ENCODE peak calls at places on chromosomes 7 and 10, in five cellular contexts. D is A549; F is heart right ventricle; X is heart left ventricle; K is naive thymus-derived CD4-positive, alpha-beta T cell. L is an unnamed sample. For H3K4me1, the result is how much of the 10 kb centered on the place peaks cover.

GRCh38 chr10:93542358-93542791 is 24.1 kb upstream of the FFAR4 start:
- DNase-seq in X (peak), K (no peak), D (no peak), F (peak), L (peak)

GRCh38 chr7:33612434-33612833 is 292.9 kb upstream of the BMPER start:
- DNase-seq in D (no peak), F (no peak), K (no peak), X (no peak), L (no peak)

GRCh38 chr7:1842321-1843221 is 172.5 kb downstream of the ELFN1 start:
- DNase-seq in F (no peak), K (no peak), D (no peak), X (peak), L (peak)

GRCh38 chr7:46411236-46411635 is 490.2 kb upstream of the IGFBP3 start:
- DNase-seq in K (no peak), X (no peak), D (no peak), F (no peak), L (no peak)

GRCh38 chr7:1397491-1398327 is 61.6 kb downstream of the MICALL2 start:
- DNase-seq in K (no peak), X (no peak), F (no peak), D (no peak), L (no peak)

GRCh38 chr10:132742837-132743194 is 43.1 kb downstream of the NKX6-2 start:
- DNase-seq in F (no peak), K (no peak), D (no peak), X (no peak), L (no peak)

GRCh38 chr7:40761757-40762342 is 627.0 kb downstream of the SUGCT start:
- DNase-seq in F (no peak), X (no peak), K (no peak), D (no peak), L (peak)

GRCh38 chr10:31034041-31034918 is 2.6 kb upstream of the ZNF438 start:
- DNase-seq in X (no peak), D (no peak), K (no peak), F (no peak), L (no peak)

GRCh38 chr7:139901840-139902370 is 72.8 kb downstream of the TBXAS1 start:
- DNase-seq in K (no peak), X (no peak), F (no peak), D (no peak), L (no peak)

GRCh38 chr7:78493383-78493782 is 694.8 kb downstream of the PHTF2 start:
- DNase-seq in D (no peak), X (no peak), F (no peak), K (no peak), L (no peak)

GRCh38 chr10:34744590-34744989 is 70.5 kb downstream of the PARD3 start:
- DNase-seq in F (no peak), D (no peak), X (no peak), K (no peak), L (no peak)

GRCh38 chr10:21437770-21438382 is 87.6 kb downstream of the SKIDA1 start:
- DNase-seq in D (no peak), X (no peak), F (no peak), K (no peak), L (no peak)

GRCh38 chr7:66099551-66100407 is 14.9 kb upstream of the CRCP start:
- DNase-seq in D (peak), X (peak), K (no peak), F (peak), L (peak)

GRCh38 chr7:100353685-100354330 is 4.1 kb upstream of the PILRB start:
- DNase-seq in D (no peak), K (no peak), X (no peak), F (no peak), L (no peak)

GRCh38 chr7:69067397-69067796 is 530.9 kb upstream of the AUTS2 start:
- DNase-seq in F (no peak), X (no peak), K (no peak), D (no peak), L (peak)

GRCh38 chr7:83732305-83732704 is 83.4 kb upstream of the SEMA3E start:
- DNase-seq in F (no peak), K (no peak), D (no peak), X (no peak), L (no peak)

GRCh38 chr7:29189743-29190201 is 4.8 kb upstream of the CHN2 start:
- DNase-seq in X (peak), F (peak), D (peak), K (peak), L (peak)

GRCh38 chr7:40137563-40137962 is 2.8 kb downstream of the SUGCT start:
- DNase-seq in X (no peak), F (no peak), K (no peak), D (no peak), L (no peak)

GRCh38 chr7:18590744-18591340 is 95.3 kb downstream of the HDAC9 start:
- DNase-seq in D (peak), X (no peak), K (no peak), F (no peak), L (no peak)

GRCh38 chr7:105924950-105925349 is 38.1 kb upstream of the CDHR3 start:
- DNase-seq in K (no peak), F (no peak), X (no peak), D (no peak), L (no peak)

GRCh38 chr10:97701438-97702064 is 12.0 kb upstream of the MARVELD1 start:
- DNase-seq in D (peak), F (peak), X (no peak), K (no peak), L (peak)

GRCh38 chr10:45817912-45818311 is 29.4 kb downstream of the AGAP4 start:
- DNase-seq in K (no peak), F (no peak), D (no peak), X (no peak), L (no peak)

GRCh38 chr7:42906181-42906580 is 5.7 kb downstream of the C7orf25 start:
- DNase-seq in F (no peak), X (no peak), K (no peak), D (no peak), L (no peak)
- H3K4me1 ChIP-seq in F (under half), X (under half), K (under half), D (under half), L (under half)

GRCh38 chr10:69460576-69461242 is 9.4 kb downstream of the TSPAN15 start:
- DNase-seq in K (no peak), X (no peak), F (no peak), D (no peak), L (no peak)

GRCh38 chr10:69458426-69459100 is 7.3 kb downstream of the TSPAN15 start:
- DNase-seq in X (no peak), F (no peak), K (no peak), D (no peak), L (peak)

GRCh38 chr10:69461327-69462025 is 10.2 kb downstream of the TSPAN15 start:
- DNase-seq in F (peak), K (no peak), X (peak), D (no peak), L (no peak)

GRCh38 chr10:69459101-69459805 is 8.0 kb downstream of the TSPAN15 start:
- DNase-seq in K (no peak), X (no peak), D (no peak), F (no peak), L (no peak)

DNA sequence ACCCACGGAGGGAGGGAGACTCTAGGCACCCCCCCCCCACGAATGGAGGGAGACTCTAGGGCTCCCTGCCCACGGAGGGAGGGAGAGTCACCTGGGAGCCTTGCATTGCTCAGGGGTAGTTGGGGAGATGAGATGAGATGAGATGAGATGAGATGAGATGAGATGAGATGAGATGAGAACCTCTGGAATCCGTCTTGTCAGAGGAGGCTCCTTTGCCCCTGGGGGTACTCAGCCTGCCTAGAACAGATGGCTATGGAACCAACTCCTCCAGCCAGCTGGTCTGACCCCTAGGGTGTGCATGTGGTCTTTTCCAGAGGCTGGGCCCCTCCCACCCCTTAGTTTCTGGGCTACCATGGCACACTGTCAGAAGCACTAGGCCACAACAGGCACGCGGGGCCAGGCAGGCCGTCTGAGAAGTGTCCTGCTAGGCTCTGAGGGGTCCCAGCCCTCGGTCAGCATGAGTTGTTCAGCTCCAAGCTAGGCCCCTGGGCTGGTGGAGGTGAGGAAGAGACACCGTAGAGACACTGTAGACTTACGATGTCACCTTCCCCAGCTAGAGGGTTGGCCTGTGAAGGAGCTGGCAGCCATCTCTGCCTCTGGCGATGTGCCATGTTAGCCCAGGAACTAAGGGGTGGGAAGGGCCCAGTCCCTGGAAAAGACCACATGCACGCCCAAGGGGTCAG is 8.8 kb downstream of the TSPAN15 start:
- DNase-seq in X (no peak), D (no peak), F (no peak), K (no peak), L (peak)
- H3K4me1 ChIP-seq in X (half or more), D (half or more), F (under half), K (under half), L (under half)

GRCh38 chr7:24724451-24725190 is 32.6 kb downstream of the GSDME start:
- DNase-seq in K (no peak), D (no peak), X (no peak), F (no peak), L (no peak)
- H3K4me1 ChIP-seq in K (under half), D (under half), X (under half), F (under half), L (under half)

DNA sequence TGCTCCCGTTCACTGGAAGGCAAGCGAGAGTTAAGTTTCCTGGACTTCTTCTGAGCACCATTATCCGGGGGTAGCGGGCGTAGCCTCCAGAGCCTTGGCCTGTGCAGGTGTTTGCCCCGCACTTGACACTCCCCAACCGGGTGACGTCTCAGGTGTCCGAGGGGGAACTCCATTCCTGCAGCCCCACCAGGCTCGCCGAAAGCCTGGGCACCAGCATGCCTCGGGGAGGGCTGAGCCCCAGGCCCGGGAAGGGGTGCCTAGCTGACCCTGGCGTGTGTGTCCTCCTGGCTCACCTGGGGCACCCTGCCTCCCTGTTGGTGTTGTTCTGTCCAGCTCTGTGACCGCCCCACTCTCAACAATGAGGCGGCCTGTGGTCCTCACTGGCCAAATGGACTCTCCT is 109.4 kb upstream of the GPR26 start:
- DNase-seq in F (no peak), X (no peak), D (no peak), K (no peak), L (no peak)
- H3K4me1 ChIP-seq in F (under half), X (under half), D (under half), K (under half), L (under half)

GRCh38 chr7:43648725-43649406 is 66.0 kb downstream of the STK17A start:
- DNase-seq in F (no peak), K (no peak), D (no peak), X (no peak), L (no peak)
- H3K4me1 ChIP-seq in F (under half), K (half or more), D (half or more), X (half or more), L (under half)

DNA sequence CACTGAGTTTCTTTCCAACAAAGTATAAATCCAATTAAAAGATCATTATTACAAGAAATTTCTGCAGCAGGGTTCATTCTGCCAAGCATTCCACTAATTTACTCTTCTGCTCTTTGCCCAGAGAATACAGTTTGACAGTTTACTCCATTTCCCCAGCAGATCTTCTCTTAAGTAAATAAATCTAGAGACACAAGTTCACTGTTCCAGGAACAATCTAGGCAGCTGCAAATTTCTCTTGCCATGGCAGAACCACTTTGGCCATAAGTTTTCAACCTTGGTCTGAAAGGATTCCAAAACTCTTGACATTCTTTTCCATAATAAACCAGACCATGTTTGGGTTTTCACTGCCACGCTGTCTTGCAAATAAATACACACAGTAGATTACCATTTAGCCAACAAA is 11.5 kb downstream of the RGS10 start:
- DNase-seq in K (no peak), D (no peak), X (no peak), F (no peak), L (no peak)
- H3K4me1 ChIP-seq in K (under half), D (under half), X (under half), F (under half), L (under half)

DNA sequence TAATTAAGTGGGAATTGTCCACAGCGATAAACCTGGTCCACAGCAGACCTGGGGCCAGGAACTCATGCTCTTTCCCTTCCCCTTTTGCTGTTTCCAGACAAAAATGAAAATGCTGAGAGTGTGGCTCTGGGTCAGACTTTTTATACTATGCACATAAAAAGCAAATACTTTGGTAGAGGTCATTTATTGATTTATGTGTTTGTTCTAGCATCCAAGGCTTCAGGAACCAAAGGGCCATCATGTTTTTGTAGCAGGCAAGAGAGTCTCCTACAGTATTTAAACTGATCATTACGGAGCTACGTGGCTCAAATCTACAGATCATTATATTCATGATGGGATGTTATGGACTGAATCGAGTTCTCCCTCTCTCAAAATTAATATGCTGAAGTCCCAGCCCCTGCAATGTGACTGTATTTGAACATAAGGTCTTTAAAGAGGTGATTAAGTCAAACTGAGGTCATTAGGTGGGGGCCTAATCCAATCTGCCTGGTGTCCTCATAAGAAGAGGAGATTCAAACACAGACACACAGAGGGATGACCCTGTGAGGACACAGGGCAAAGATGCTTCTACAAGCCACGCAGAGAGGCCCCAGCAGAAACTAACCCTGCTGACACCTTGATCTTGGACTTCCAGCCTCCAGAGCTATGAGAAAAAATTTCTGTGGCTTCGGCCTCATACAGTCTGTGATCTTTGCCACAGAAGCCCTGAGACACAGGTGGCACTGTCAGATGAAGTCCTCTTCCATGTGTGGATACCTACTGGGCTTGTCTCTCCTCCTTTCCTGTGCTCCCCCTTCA is 46.1 kb upstream of the RNF32 start:
- DNase-seq in X (no peak), D (no peak), F (no peak), K (no peak), L (no peak)
- H3K4me1 ChIP-seq in X (under half), D (under half), F (under half), K (under half), L (under half)

GRCh38 chr10:570631-571565 is 118.6 kb downstream of the DIP2C start:
- DNase-seq in K (no peak), F (no peak), D (no peak), X (no peak), L (no peak)
- H3K4me1 ChIP-seq in K (under half), F (under half), D (under half), X (under half), L (under half)